ENCODE peak calls at places on chromosomes 6 and 20, in six cellular contexts. K, U, S, A, Y and X are unnamed samples.
A peak's percentile ranks its signal among the peaks of the same experiment; 100 is the strongest.

GRCh38 chr6:20038385-20038784 is 173.9 kb downstream of the MBOAT1 start:
- DNase-seq in K (no peak), U (no peak), S (no peak), A (no peak), Y (no peak), X (no peak)

GRCh38 chr20:15139522-15139921 is 802.1 kb upstream of the FLRT3 start:
- DNase-seq in K (no peak), U (no peak), S (no peak), A (no peak), Y (no peak), X (no peak)

GRCh38 chr6:3438190-3439167 is 18.4 kb downstream of the SLC22A23 start:
- DNase-seq in K (peak; percentile 76), U (no peak), S (no peak), A (peak; percentile 42), Y (peak; percentile 61), X (no peak)

GRCh38 chr6:125810435-125810834 is 19.7 kb downstream of the NCOA7 start:
- DNase-seq in K (no peak), U (no peak), S (no peak), A (no peak), Y (peak; percentile 46), X (no peak)

GRCh38 chr6:41372526-41373366 is 37.3 kb downstream of the NCR2 start:
- DNase-seq in K (no peak), U (no peak), S (no peak), A (no peak), Y (no peak), X (no peak)

GRCh38 chr6:112571886-112572285 is 224.8 kb downstream of the RFPL4B start:
- DNase-seq in K (peak; percentile 89), U (no peak), S (no peak), A (no peak), Y (no peak), X (no peak)

GRCh38 chr6:164692772-164693171 is 616.6 kb downstream of the C6orf118 start:
- DNase-seq in K (no peak), U (no peak), S (no peak), A (no peak), Y (no peak), X (no peak)

GRCh38 chr20:3364323-3365013 is 43.0 kb downstream of the DNAAF9 start:
- DNase-seq in K (no peak), U (no peak), S (no peak), A (no peak), Y (no peak), X (no peak)

GRCh38 chr6:28280595-28281287 is 631 bp upstream of the PGBD1 start:
- DNase-seq in K (no peak), U (no peak), S (no peak), A (no peak), Y (no peak), X (no peak)

GRCh38 chr6:139152892-139153271 is 18.0 kb downstream of the HECA start:
- DNase-seq in K (peak; percentile 61), U (no peak), S (no peak), A (no peak), Y (no peak), X (no peak)

GRCh38 chr6:15744824-15745402 is 82.1 kb upstream of the DTNBP1 start:
- DNase-seq in K (no peak), U (no peak), S (no peak), A (no peak), Y (no peak), X (no peak)

GRCh38 chr6:90096818-90097217 is 199.8 kb downstream of the BACH2 start:
- DNase-seq in K (no peak), U (no peak), S (no peak), A (no peak), Y (no peak), X (no peak)

GRCh38 chr20:57030611-57031600 is 235.5 kb downstream of the BMP7 start:
- DNase-seq in K (peak; percentile 83), U (no peak), S (no peak), A (no peak), Y (no peak), X (no peak)

GRCh38 chr6:42142118-42142835 is at the start of gene C6orf132:
- DNase-seq in K (no peak), U (no peak), S (no peak), A (peak; percentile 86), Y (peak; percentile 60), X (no peak)

GRCh38 chr6:47047097-47047478 is 5.0 kb upstream of the ADGRF1 start:
- DNase-seq in K (no peak), U (no peak), S (no peak), A (no peak), Y (no peak), X (no peak)

GRCh38 chr6:111122458-111123286 is 35.4 kb downstream of the SLC16A10 start:
- DNase-seq in K (no peak), U (no peak), S (no peak), A (no peak), Y (no peak), X (no peak)

GRCh38 chr20:60485012-60485760 is 527.0 kb downstream of the CDH26 start:
- DNase-seq in K (no peak), U (no peak), S (no peak), A (no peak), Y (no peak), X (no peak)

GRCh38 chr6:161736341-161736740 is 462.5 kb upstream of the AGPAT4 start:
- DNase-seq in K (no peak), U (no peak), S (no peak), A (no peak), Y (no peak), X (no peak)

GRCh38 chr6:127515794-127516675 is 3.1 kb downstream of the MTCL3 start:
- DNase-seq in K (peak; percentile 8), U (peak; percentile 45), S (peak; percentile 66), A (peak; percentile 31), Y (peak; percentile 36), X (no peak)

GRCh38 chr20:10513931-10514575 is 78.9 kb downstream of the SLX4IP start:
- DNase-seq in K (no peak), U (no peak), S (no peak), A (no peak), Y (no peak), X (no peak)

GRCh38 chr6:148617522-148617921 is 129.3 kb upstream of the UST start:
- DNase-seq in K (no peak), U (no peak), S (no peak), A (no peak), Y (no peak), X (no peak)

GRCh38 chr6:34514593-34515472 is 41.3 kb downstream of the SPDEF start:
- DNase-seq in K (peak; percentile 12), U (no peak), S (peak; percentile 11), A (no peak), Y (no peak), X (no peak)

GRCh38 chr20:33442136-33443005 is 1.2 kb downstream of the SNTA1 start:
- DNase-seq in K (no peak), U (no peak), S (no peak), A (no peak), Y (no peak), X (no peak)

GRCh38 chr6:21874372-21874771 is 280.8 kb downstream of the SOX4 start:
- DNase-seq in K (no peak), U (no peak), S (no peak), A (no peak), Y (no peak), X (no peak)

GRCh38 chr6:18491303-18492090 is 104.3 kb downstream of the RNF144B start:
- DNase-seq in K (peak; percentile 82), U (no peak), S (no peak), A (no peak), Y (peak; percentile 66), X (no peak)

GRCh38 chr20:38131588-38132121 is 33.4 kb downstream of the TGM2 start:
- DNase-seq in K (no peak), U (no peak), S (no peak), A (no peak), Y (no peak), X (peak; percentile 26)

GRCh38 chr6:36685926-36686667 is 7.6 kb downstream of the CDKN1A start:
- DNase-seq in K (no peak), U (no peak), S (peak; percentile 47), A (no peak), Y (no peak), X (no peak)

GRCh38 chr20:62394248-62395245 is 7.6 kb downstream of the RPS21 start:
- DNase-seq in K (no peak), U (no peak), S (no peak), A (no peak), Y (no peak), X (no peak)

GRCh38 chr6:8506123-8506522 is 70.8 kb upstream of the SLC35B3 start:
- DNase-seq in K (no peak), U (no peak), S (no peak), A (no peak), Y (no peak), X (no peak)